ENCODE peak calls at places on chromosomes 16 and 17, in six cellular contexts. L is AG09319; J is non-pigmented ciliary epithelial cell; X is EL; Q is BJ; Z is activated CD4-positive, alpha-beta memory T cell treated with anti-CD3 and anti-CD28 coated beads, Interleukin-2, amount 10 ng/mL, durations not matched to agents 7 days and 5 days. E is an unnamed sample.

GRCh38 chr16:65774350-65774749 is 592.1 kb upstream of the CDH5 start:
- DNase-seq in J (no peak), Q (no peak), Z (no peak), X (no peak), L (no peak), E (no peak)

GRCh38 chr16:29815032-29815721 is 775 bp upstream of the PAGR1 start:
- DNase-seq in Q (no peak), J (no peak), Z (peak; percentile 53), X (peak; percentile 45), L (no peak), E (no peak)

GRCh38 chr16:55944377-55944802 is 69.2 kb upstream of the CES5A start:
- DNase-seq in L (peak; percentile 37), Z (peak; percentile 51), X (peak; percentile 55), Q (no peak), J (peak; percentile 10), E (peak; percentile 91)

GRCh38 chr17:59470624-59471297 is 94.6 kb upstream of the DHX40 start:
- DNase-seq in X (no peak), J (no peak), L (no peak), Q (no peak), Z (no peak), E (no peak)

GRCh38 chr17:35189291-35189690 is 4.9 kb downstream of the SLC35G3 start:
- DNase-seq in X (peak; percentile 14), J (no peak), Q (no peak), L (no peak), Z (no peak), E (no peak)

GRCh38 chr17:77423589-77424451 is 283.1 kb downstream of the SEC14L1 start:
- DNase-seq in Q (peak; percentile 92), X (peak; percentile 96), L (peak; percentile 93), J (peak; percentile 74), Z (no peak), E (peak; percentile 94)

GRCh38 chr17:49515196-49515770 is 20.2 kb downstream of the NGFR start:
- DNase-seq in L (peak; percentile 97), J (peak; percentile 67), Q (peak; percentile 86), X (peak; percentile 94), Z (no peak), E (peak; percentile 92)

GRCh38 chr17:60640503-60640902 is 37.1 kb upstream of the BCAS3 start:
- DNase-seq in J (no peak), L (no peak), Z (no peak), X (peak; percentile 34), Q (no peak), E (no peak)

GRCh38 chr16:46929378-46930332 is 43.8 kb downstream of the DNAJA2 start:
- DNase-seq in J (peak; percentile 6), L (no peak), Q (no peak), X (peak; percentile 62), Z (peak; percentile 75), E (peak; percentile 60)

GRCh38 chr17:18959845-18960240 is 7.9 kb downstream of the SLC5A10 start:
- DNase-seq in Z (no peak), J (no peak), L (no peak), X (no peak), Q (no peak), E (no peak)

GRCh38 chr17:6577686-6578263 is 21.4 kb upstream of the PITPNM3 start:
- DNase-seq in X (no peak), L (no peak), Q (no peak), J (no peak), Z (no peak), E (no peak)

GRCh38 chr17:48150107-48150463 is 42.5 kb downstream of the SNX11 start:
- DNase-seq in X (no peak), Z (no peak), J (no peak), Q (no peak), L (no peak), E (no peak)

GRCh38 chr16:49345829-49346228 is 27.8 kb upstream of the C16orf78 start:
- DNase-seq in J (no peak), L (no peak), Q (no peak), X (no peak), Z (no peak), E (no peak)

GRCh38 chr17:42845918-42846593 is 1.7 kb downstream of the AOC2 start:
- DNase-seq in Z (no peak), X (no peak), J (no peak), L (no peak), Q (no peak), E (peak; percentile 66)

GRCh38 chr17:57394375-57394774 is 138.1 kb downstream of the MSI2 start:
- DNase-seq in Z (no peak), J (no peak), X (no peak), L (no peak), Q (no peak), E (no peak)

GRCh38 chr16:29962344-29962994 is 590 bp downstream of the TMEM219 start:
- DNase-seq in X (peak; percentile 48), L (no peak), J (no peak), Q (no peak), Z (no peak), E (no peak)

GRCh38 chr17:30336369-30337171 is 2.7 kb upstream of the TMIGD1 start:
- DNase-seq in X (peak; percentile 66), L (no peak), J (no peak), Q (no peak), Z (peak; percentile 63), E (no peak)

GRCh38 chr17:48556534-48557401 is 11.9 kb upstream of the HOXB2 start:
- DNase-seq in L (no peak), Q (no peak), J (no peak), Z (no peak), X (no peak), E (no peak)

GRCh38 chr16:79690159-79690558 is 89.6 kb upstream of the MAF start:
- DNase-seq in Z (no peak), J (no peak), Q (no peak), L (no peak), X (no peak), E (no peak)

GRCh38 chr17:47669060-47669459 is 19.3 kb downstream of the KPNB1 start:
- DNase-seq in X (no peak), Q (no peak), L (no peak), J (no peak), Z (no peak), E (no peak)

GRCh38 chr16:72107371-72107770 is 13.7 kb downstream of the DHX38 start:
- DNase-seq in J (no peak), Q (no peak), X (no peak), Z (no peak), L (no peak), E (no peak)

GRCh38 chr17:50647187-50647586 is 12.5 kb downstream of the ABCC3 start:
- DNase-seq in X (no peak), Q (no peak), J (no peak), L (no peak), Z (no peak), E (no peak)

GRCh38 chr17:75096082-75096625 is 8.4 kb downstream of the SLC16A5 start:
- DNase-seq in Q (no peak), L (no peak), X (peak; percentile 89), J (no peak), Z (no peak), E (peak; percentile 78)

GRCh38 chr17:74601944-74602572 is 10.0 kb upstream of the CD300LD start:
- DNase-seq in J (no peak), X (peak; percentile 23), Q (no peak), Z (peak; percentile 51), L (no peak), E (no peak)

GRCh38 chr17:57671546-57672204 is 73.4 kb downstream of the CCDC182 start:
- DNase-seq in J (no peak), Q (peak; percentile 13), X (peak; percentile 81), Z (peak; percentile 77), L (peak; percentile 45), E (peak; percentile 79)

GRCh38 chr17:28760561-28760960 is 16.8 kb downstream of the TRAF4 start:
- DNase-seq in L (no peak), Q (no peak), X (no peak), J (no peak), Z (no peak), E (no peak)